ENCODE peak calls at places on chromosomes 5 and 9, in ten cellular contexts. N is GM23338, K is AG10803, I is ascending aorta, B is neural progenitor cell, V is A549, H is heart left ventricle, E is foreskin fibroblast, W is HFF-Myc, S is cardiac muscle cell. Y is an unnamed sample.

GRCh38 chr5:127950707-127951356 is 132.7 kb upstream of the SLC12A2 start:
- DNase-seq in S (peak), B (no peak), I (no peak), N (no peak), K (no peak), H (no peak), V (peak), W (no peak), E (peak), Y (peak)

GRCh38 chr5:132952829-132953228 is 10.6 kb downstream of the AFF4 start:
- DNase-seq in E (no peak), N (no peak), H (no peak), S (no peak), B (no peak), V (no peak), K (no peak), W (no peak), I (no peak), Y (no peak)

GRCh38 chr5:156000115-156000514 is 326.8 kb upstream of the SGCD start:
- DNase-seq in V (no peak), N (no peak), W (no peak), K (no peak), B (no peak), H (no peak), E (no peak), S (no peak), I (no peak), Y (no peak)

GRCh38 chr9:72925126-72925810 is 27.6 kb downstream of the ALDH1A1 start:
- DNase-seq in S (peak), N (no peak), B (no peak), E (no peak), K (peak), V (no peak), H (no peak), W (no peak), I (no peak), Y (no peak)

GRCh38 chr5:132821791-132822190 is 8.7 kb downstream of the SHROOM1 start:
- DNase-seq in B (no peak), H (no peak), N (no peak), V (no peak), W (no peak), K (peak), E (peak), S (no peak), I (no peak), Y (no peak)

GRCh38 chr9:113581865-113582697 is 118.6 kb downstream of the RGS3 start:
- DNase-seq in N (no peak), V (no peak), S (no peak), B (no peak), K (peak), W (peak), E (peak), H (peak), I (peak), Y (peak)

GRCh38 chr5:124546643-124547042 is 199.8 kb downstream of the ZNF608 start:
- DNase-seq in N (peak), E (peak), S (peak), K (no peak), H (no peak), I (no peak), B (peak), V (peak), W (peak), Y (peak)

GRCh38 chr5:124025306-124025705 is 513.3 kb downstream of the CSNK1G3 start:
- DNase-seq in W (no peak), K (no peak), I (no peak), V (no peak), B (peak), N (peak), H (no peak), E (no peak), S (no peak), Y (no peak)

GRCh38 chr9:124164800-124165199 is 92.9 kb upstream of the NEK6 start:
- DNase-seq in W (no peak), E (no peak), V (no peak), B (no peak), I (no peak), H (no peak), N (no peak), K (peak), S (no peak), Y (no peak)

GRCh38 chr9:36258989-36259315 is 704 bp upstream of the GNE start:
- DNase-seq in V (no peak), K (peak), B (no peak), H (no peak), E (no peak), S (peak), I (no peak), N (no peak), W (no peak), Y (no peak)

GRCh38 chr5:97243352-97243751 is 60.3 kb upstream of the RIOK2 start:
- DNase-seq in H (no peak), B (no peak), V (no peak), E (no peak), N (no peak), W (no peak), K (peak), S (peak), I (no peak), Y (peak)

GRCh38 chr5:125481506-125482455 is 735.3 kb upstream of the ZNF608 start:
- DNase-seq in W (no peak), I (no peak), N (no peak), V (no peak), B (peak), S (no peak), H (no peak), K (no peak), E (no peak), Y (no peak)

GRCh38 chr9:135478858-135479468 is 619 bp upstream of the PPP1R26 start:
- DNase-seq in E (peak), W (no peak), V (peak), K (peak), I (no peak), H (peak), S (peak), N (peak), B (peak), Y (no peak)

GRCh38 chr5:147752666-147753290 is 29.8 kb downstream of the JAKMIP2 start:
- DNase-seq in I (no peak), V (no peak), B (no peak), K (no peak), H (no peak), E (no peak), S (no peak), W (no peak), N (no peak), Y (no peak)

GRCh38 chr9:131046581-131047202 is 37.7 kb downstream of the LAMC3 start:
- DNase-seq in B (peak), N (peak), K (peak), S (peak), W (no peak), I (no peak), H (peak), E (peak), V (peak), Y (peak)

GRCh38 chr9:35489313-35490154 is at the start of gene RUSC2:
- DNase-seq in V (peak), N (peak), E (peak), H (peak), B (peak), I (peak), S (peak), K (peak), W (peak), Y (peak)

GRCh38 chr5:54637654-54638053 is 120.1 kb downstream of the SNX18 start:
- DNase-seq in W (no peak), I (no peak), K (peak), S (peak), N (no peak), H (peak), B (no peak), E (no peak), V (no peak), Y (peak)

GRCh38 chr5:62206150-62206829 is 99.7 kb upstream of the KIF2A start:
- DNase-seq in B (peak), I (no peak), W (peak), E (no peak), K (peak), N (peak), V (peak), S (peak), H (no peak), Y (peak)

GRCh38 chr9:93336720-93337119 is 114.8 kb upstream of the FAM120A start:
- DNase-seq in I (no peak), K (no peak), B (no peak), S (no peak), E (no peak), V (no peak), W (no peak), H (no peak), N (peak), Y (no peak)

GRCh38 chr5:109470263-109470662 is 60.5 kb upstream of the PJA2 start:
- DNase-seq in B (no peak), V (no peak), I (no peak), S (no peak), H (no peak), W (no peak), E (no peak), N (no peak), K (no peak), Y (no peak)

GRCh38 chr5:1931590-1932138 is 48.9 kb upstream of the IRX4 start:
- DNase-seq in V (no peak), I (no peak), H (peak), W (no peak), S (no peak), K (no peak), N (peak), B (peak), E (peak), Y (no peak)

GRCh38 chr9:71760901-71761300 is 7.4 kb downstream of the CEMIP2 start:
- DNase-seq in E (no peak), K (no peak), N (peak), I (no peak), H (no peak), W (no peak), B (peak), V (peak), S (no peak), Y (no peak)

GRCh38 chr9:137974746-137975526 is 97.4 kb downstream of the CACNA1B start:
- DNase-seq in W (no peak), V (no peak), S (no peak), K (no peak), H (no peak), B (no peak), N (no peak), I (no peak), E (no peak), Y (no peak)

GRCh38 chr5:179805529-179806249 is 977 bp downstream of the MGAT4B start:
- DNase-seq in E (peak), V (peak), B (peak), N (peak), W (no peak), H (peak), K (peak), I (no peak), S (peak), Y (peak)

GRCh38 chr5:93677344-93678021 is 63.9 kb downstream of the POU5F2 start:
- DNase-seq in I (no peak), E (peak), N (peak), H (peak), B (peak), V (no peak), S (peak), W (peak), K (peak), Y (peak)

GRCh38 chr5:78320461-78320860 is 26.0 kb upstream of the AP3B1 start:
- DNase-seq in B (peak), N (peak), V (peak), W (no peak), K (peak), H (no peak), S (peak), E (peak), I (no peak), Y (peak)

GRCh38 chr9:108081112-108081511 is 591.5 kb upstream of the KLF4 start:
- DNase-seq in H (no peak), N (no peak), I (no peak), B (no peak), W (no peak), S (no peak), K (no peak), E (peak), V (no peak), Y (no peak)
- H3K4me3 ChIP-seq in H (no peak), N (no peak), I (no peak), B (no peak), W (no peak), S (no peak), K (no peak), E (no peak), V (no peak), Y (no peak)

GRCh38 chr9:21741151-21741550 is 61.3 kb upstream of the MTAP start:
- DNase-seq in E (no peak), H (no peak), I (no peak), W (no peak), K (peak), S (no peak), B (no peak), V (no peak), N (no peak), Y (peak)
- TF ChIP-seq CTCF in E (no peak), H (no peak), I (no peak), W (no peak), K (no peak), S (no peak), B (no peak), V (no peak), N (no peak), Y (no peak)

DNA sequence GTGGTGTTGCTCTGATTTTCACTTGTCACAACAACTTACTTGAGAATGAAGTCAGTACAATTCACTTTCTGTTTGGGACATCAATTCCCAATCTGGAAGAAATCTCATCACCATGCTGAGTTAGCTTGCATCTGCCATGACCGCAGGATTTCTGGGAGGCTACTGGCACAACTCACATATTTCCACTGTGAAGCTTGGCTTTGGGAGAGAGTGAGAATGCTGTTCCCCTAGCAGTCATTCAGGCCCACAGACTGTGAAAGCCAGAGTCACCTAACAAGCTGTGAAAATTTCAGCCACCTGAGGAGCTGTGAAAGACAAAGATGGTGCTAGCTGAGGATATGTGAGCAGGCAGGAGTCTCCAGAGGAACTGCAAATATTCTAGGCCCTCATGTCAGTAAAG is 365.2 kb upstream of the TUSC1 start:
- DNase-seq in E (no peak), N (no peak), I (no peak), H (no peak), B (no peak), W (no peak), S (no peak), K (peak), V (no peak), Y (no peak)
- H3K4me3 ChIP-seq in E (no peak), N (no peak), I (no peak), H (no peak), B (no peak), W (no peak), S (no peak), K (no peak), V (no peak), Y (no peak)

GRCh38 chr5:142206801-142207200 is 98.2 kb downstream of the NDFIP1 start:
- DNase-seq in K (no peak), N (no peak), B (no peak), V (peak), W (no peak), E (no peak), H (no peak), S (no peak), I (no peak), Y (no peak)
- TF ChIP-seq CTCF in K (no peak), N (peak), B (peak), V (peak), W (peak), E (no peak), H (no peak), S (no peak), I (no peak), Y (no peak)

DNA sequence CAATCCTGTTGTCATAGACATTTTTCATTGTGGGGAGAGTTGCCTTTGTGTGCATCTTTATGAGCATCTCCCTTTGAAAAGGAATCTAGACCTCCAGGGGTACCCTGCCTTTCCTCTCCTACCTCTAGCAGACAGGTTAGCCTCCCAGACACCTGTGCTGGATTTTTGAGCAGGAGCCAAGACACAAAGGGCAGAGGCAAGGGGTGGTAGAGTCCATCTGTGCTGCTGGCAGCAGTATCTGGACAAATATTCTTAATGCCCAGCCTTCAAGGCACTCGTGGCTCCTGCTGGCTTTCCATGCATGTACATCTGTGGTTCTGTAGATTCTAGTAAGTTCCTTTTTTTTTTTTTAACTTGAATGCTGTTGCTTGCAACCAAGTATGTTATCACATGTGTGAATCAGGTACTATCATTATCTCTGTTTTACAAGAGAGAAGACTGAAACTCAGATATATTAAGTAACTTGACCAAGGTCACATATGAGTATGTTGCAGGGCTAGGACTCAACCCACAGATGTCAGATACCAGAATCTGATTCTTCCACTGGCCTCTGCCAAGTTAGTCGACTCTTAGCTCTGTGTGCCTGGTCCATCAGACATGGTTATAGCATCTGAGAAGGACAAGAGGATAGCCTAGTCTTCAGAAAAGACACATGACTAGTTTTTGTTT is 32.9 kb upstream of the GPR151 start:
- DNase-seq in H (no peak), K (no peak), N (no peak), I (no peak), W (no peak), E (no peak), V (no peak), S (no peak), B (no peak), Y (no peak)
- H3K4me3 ChIP-seq in H (no peak), K (no peak), N (no peak), I (no peak), W (no peak), E (no peak), V (no peak), S (no peak), B (no peak), Y (no peak)

GRCh38 chr5:112491257-112491656 is 72.2 kb upstream of the EPB41L4A start:
- DNase-seq in K (peak), W (no peak), B (peak), S (no peak), H (no peak), I (no peak), N (peak), V (peak), E (peak), Y (peak)
- TF ChIP-seq CTCF in K (peak), W (peak), B (peak), S (peak), H (no peak), I (no peak), N (peak), V (peak), E (peak), Y (peak)